ENCODE peak calls at places on chromosomes 2 and 18, in nine cellular contexts. One of them, this sample, is unnamed.
A peak's percentile ranks its signal among the peaks of the same experiment; 100 is the strongest.

GRCh38 chr2:48819206-48819605 is 63.7 kb upstream of the LHCGR start:
- DNase-seq in hepatocyte: no peak
- DNase-seq in fibroblast of lung: no peak
- DNase-seq in neural progenitor cell: no peak
- DNase-seq in IMR-90: no peak
- DNase-seq in esophagus squamous epithelium: no peak
- DNase-seq in coronary artery: no peak
- DNase-seq in astrocyte of the spinal cord: no peak
- DNase-seq in lower lobe of right lung: no peak
- DNase-seq in this sample: no peak

GRCh38 chr2:1136071-1136470 is 185.4 kb downstream of the SNTG2 start:
- DNase-seq in hepatocyte: no peak
- DNase-seq in fibroblast of lung: peak; percentile 6
- DNase-seq in neural progenitor cell: peak; percentile 46
- DNase-seq in IMR-90: peak; percentile 4
- DNase-seq in esophagus squamous epithelium: no peak
- DNase-seq in coronary artery: no peak
- DNase-seq in astrocyte of the spinal cord: no peak
- DNase-seq in lower lobe of right lung: no peak
- DNase-seq in this sample: no peak

GRCh38 chr2:18117592-18117991 is 239.1 kb downstream of the KCNS3 start:
- DNase-seq in hepatocyte: peak; percentile 34
- DNase-seq in fibroblast of lung: peak; percentile 61
- DNase-seq in neural progenitor cell: peak; percentile 43
- DNase-seq in IMR-90: peak; percentile 41
- DNase-seq in esophagus squamous epithelium: no peak
- DNase-seq in coronary artery: no peak
- DNase-seq in astrocyte of the spinal cord: peak; percentile 52
- DNase-seq in lower lobe of right lung: peak; percentile 46
- DNase-seq in this sample: peak; percentile 78

GRCh38 chr2:19711470-19712372 is 190.1 kb downstream of the TTC32 start:
- DNase-seq in hepatocyte: peak; percentile 57
- DNase-seq in fibroblast of lung: peak; percentile 93
- DNase-seq in neural progenitor cell: peak; percentile 74
- DNase-seq in IMR-90: peak; percentile 98
- DNase-seq in esophagus squamous epithelium: no peak
- DNase-seq in coronary artery: no peak
- DNase-seq in astrocyte of the spinal cord: peak; percentile 95
- DNase-seq in lower lobe of right lung: no peak
- DNase-seq in this sample: peak; percentile 85

GRCh38 chr2:8152392-8153257 is 529.2 kb upstream of the ID2 start:
- DNase-seq in hepatocyte: no peak
- DNase-seq in fibroblast of lung: no peak
- DNase-seq in neural progenitor cell: no peak
- DNase-seq in IMR-90: no peak
- DNase-seq in esophagus squamous epithelium: no peak
- DNase-seq in coronary artery: no peak
- DNase-seq in astrocyte of the spinal cord: no peak
- DNase-seq in lower lobe of right lung: no peak
- DNase-seq in this sample: no peak

GRCh38 chr2:215399067-215399716 is 36.7 kb downstream of the FN1 start:
- DNase-seq in hepatocyte: no peak
- DNase-seq in fibroblast of lung: no peak
- DNase-seq in neural progenitor cell: no peak
- DNase-seq in IMR-90: no peak
- DNase-seq in esophagus squamous epithelium: no peak
- DNase-seq in coronary artery: no peak
- DNase-seq in astrocyte of the spinal cord: no peak
- DNase-seq in lower lobe of right lung: no peak
- DNase-seq in this sample: no peak

GRCh38 chr2:209872675-209873074 is 101.0 kb downstream of the UNC80 start:
- DNase-seq in hepatocyte: peak; percentile 8
- DNase-seq in fibroblast of lung: peak; percentile 33
- DNase-seq in neural progenitor cell: peak; percentile 91
- DNase-seq in IMR-90: no peak
- DNase-seq in esophagus squamous epithelium: no peak
- DNase-seq in coronary artery: no peak
- DNase-seq in astrocyte of the spinal cord: peak; percentile 89
- DNase-seq in lower lobe of right lung: peak; percentile 51
- DNase-seq in this sample: no peak

GRCh38 chr18:26941608-26942007 is 76.1 kb upstream of the AQP4 start:
- DNase-seq in hepatocyte: no peak
- DNase-seq in fibroblast of lung: no peak
- DNase-seq in neural progenitor cell: no peak
- DNase-seq in IMR-90: no peak
- DNase-seq in esophagus squamous epithelium: no peak
- DNase-seq in coronary artery: no peak
- DNase-seq in astrocyte of the spinal cord: no peak
- DNase-seq in lower lobe of right lung: no peak
- DNase-seq in this sample: no peak

GRCh38 chr2:151671198-151671597 is 63.1 kb downstream of the NEB start:
- DNase-seq in hepatocyte: no peak
- DNase-seq in fibroblast of lung: no peak
- DNase-seq in neural progenitor cell: no peak
- DNase-seq in IMR-90: no peak
- DNase-seq in esophagus squamous epithelium: no peak
- DNase-seq in coronary artery: no peak
- DNase-seq in astrocyte of the spinal cord: no peak
- DNase-seq in lower lobe of right lung: no peak
- DNase-seq in this sample: no peak

GRCh38 chr2:10048501-10049171 is 5.3 kb downstream of the KLF11 start:
- DNase-seq in hepatocyte: peak; percentile 73
- DNase-seq in fibroblast of lung: peak; percentile 79
- DNase-seq in neural progenitor cell: peak; percentile 67
- DNase-seq in IMR-90: peak; percentile 62
- DNase-seq in esophagus squamous epithelium: no peak
- DNase-seq in coronary artery: no peak
- DNase-seq in astrocyte of the spinal cord: peak; percentile 55
- DNase-seq in lower lobe of right lung: peak; percentile 38
- DNase-seq in this sample: peak; percentile 68

GRCh38 chr2:224722777-224723176 is 6.6 kb upstream of the CCDC195 start:
- DNase-seq in hepatocyte: no peak
- DNase-seq in fibroblast of lung: no peak
- DNase-seq in neural progenitor cell: no peak
- DNase-seq in IMR-90: no peak
- DNase-seq in esophagus squamous epithelium: no peak
- DNase-seq in coronary artery: no peak
- DNase-seq in astrocyte of the spinal cord: no peak
- DNase-seq in lower lobe of right lung: no peak
- DNase-seq in this sample: no peak

GRCh38 chr18:61893971-61894750 is 1.4 kb upstream of the RNF152 start:
- DNase-seq in hepatocyte: peak; percentile 91
- DNase-seq in fibroblast of lung: peak; percentile 61
- DNase-seq in neural progenitor cell: peak; percentile 90
- DNase-seq in IMR-90: peak; percentile 64
- DNase-seq in esophagus squamous epithelium: no peak
- DNase-seq in coronary artery: peak; percentile 93
- DNase-seq in astrocyte of the spinal cord: peak; percentile 57
- DNase-seq in lower lobe of right lung: peak; percentile 80
- DNase-seq in this sample: peak; percentile 75

GRCh38 chr2:12701786-12702660 is 14.7 kb upstream of the TRIB2 start:
- DNase-seq in hepatocyte: no peak
- DNase-seq in fibroblast of lung: peak; percentile 72
- DNase-seq in neural progenitor cell: no peak
- DNase-seq in IMR-90: peak; percentile 80
- DNase-seq in esophagus squamous epithelium: no peak
- DNase-seq in coronary artery: no peak
- DNase-seq in astrocyte of the spinal cord: peak; percentile 82
- DNase-seq in lower lobe of right lung: no peak
- DNase-seq in this sample: peak; percentile 43

GRCh38 chr18:42801706-42802105 is 313.8 kb downstream of the RIT2 start:
- DNase-seq in hepatocyte: no peak
- DNase-seq in fibroblast of lung: peak; percentile 18
- DNase-seq in neural progenitor cell: no peak
- DNase-seq in IMR-90: no peak
- DNase-seq in esophagus squamous epithelium: no peak
- DNase-seq in coronary artery: no peak
- DNase-seq in astrocyte of the spinal cord: peak; percentile 19
- DNase-seq in lower lobe of right lung: no peak
- DNase-seq in this sample: peak; percentile 52
- TF ChIP-seq CTCF in hepatocyte: no peak
- TF ChIP-seq CTCF in fibroblast of lung: no peak
- TF ChIP-seq CTCF in neural progenitor cell: no peak
- TF ChIP-seq CTCF in IMR-90: no peak
- TF ChIP-seq CTCF in esophagus squamous epithelium: no peak
- TF ChIP-seq CTCF in coronary artery: no peak
- TF ChIP-seq CTCF in astrocyte of the spinal cord: no peak
- TF ChIP-seq CTCF in lower lobe of right lung: no peak
- TF ChIP-seq CTCF in this sample: no peak

DNA sequence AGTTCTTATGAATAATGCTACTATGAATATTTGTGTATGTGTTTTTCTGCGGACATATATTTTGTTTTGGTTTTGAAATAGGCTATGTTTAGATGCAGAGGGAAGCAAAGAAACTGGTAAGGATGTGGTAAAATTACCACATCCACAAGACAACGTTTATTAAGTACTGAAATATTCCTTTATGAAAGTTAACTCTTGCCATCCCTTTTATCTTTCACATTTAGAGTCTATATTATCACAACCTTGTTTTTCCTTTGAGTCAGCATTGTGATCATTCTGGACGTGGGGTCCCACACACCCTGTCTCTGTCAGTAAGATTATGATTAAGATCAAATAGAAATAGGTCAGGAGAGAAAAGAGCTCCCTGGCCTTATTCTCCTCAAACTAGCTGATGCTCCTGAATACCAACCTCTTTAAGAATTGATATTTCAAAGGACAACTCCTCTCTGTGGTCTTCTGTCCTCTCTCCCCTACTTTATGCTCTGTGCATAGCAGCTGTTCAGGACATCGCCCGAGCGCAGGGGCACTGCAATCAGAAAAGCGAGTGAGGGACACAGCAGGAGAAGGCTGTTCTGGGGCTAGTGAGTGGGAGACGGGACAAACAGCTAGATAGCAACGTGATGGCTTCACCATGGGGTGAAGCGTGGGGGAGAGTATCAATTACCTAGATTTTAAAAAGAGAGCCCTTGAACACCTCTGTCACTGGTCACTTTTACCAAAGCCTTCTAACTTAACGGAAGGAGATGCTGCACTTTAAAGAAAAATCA is 12.2 kb downstream of the METAP1D start:
- DNase-seq in hepatocyte: no peak
- DNase-seq in fibroblast of lung: no peak
- DNase-seq in neural progenitor cell: no peak
- DNase-seq in IMR-90: no peak
- DNase-seq in esophagus squamous epithelium: no peak
- DNase-seq in coronary artery: no peak
- DNase-seq in astrocyte of the spinal cord: no peak
- DNase-seq in lower lobe of right lung: no peak
- DNase-seq in this sample: no peak
- H3K4me3 ChIP-seq in hepatocyte: no peak overlapping the region
- H3K4me3 ChIP-seq in fibroblast of lung: no peak overlapping the region
- H3K4me3 ChIP-seq in neural progenitor cell: no peak overlapping the region
- H3K4me3 ChIP-seq in IMR-90: no peak overlapping the region
- H3K4me3 ChIP-seq in esophagus squamous epithelium: no peak overlapping the region
- H3K4me3 ChIP-seq in coronary artery: no peak overlapping the region
- H3K4me3 ChIP-seq in astrocyte of the spinal cord: no peak overlapping the region
- H3K4me3 ChIP-seq in lower lobe of right lung: no peak overlapping the region
- H3K4me3 ChIP-seq in this sample: no peak overlapping the region

GRCh38 chr2:149037851-149038250 is 648 bp upstream of the LYPD6B start:
- DNase-seq in hepatocyte: peak; percentile 71
- DNase-seq in fibroblast of lung: no peak
- DNase-seq in neural progenitor cell: peak; percentile 61
- DNase-seq in IMR-90: no peak
- DNase-seq in esophagus squamous epithelium: no peak
- DNase-seq in coronary artery: no peak
- DNase-seq in astrocyte of the spinal cord: no peak
- DNase-seq in lower lobe of right lung: no peak
- DNase-seq in this sample: no peak

GRCh38 chr2:149036507-149037293 is 1.8 kb upstream of the LYPD6B start:
- DNase-seq in hepatocyte: no peak
- DNase-seq in fibroblast of lung: no peak
- DNase-seq in neural progenitor cell: no peak
- DNase-seq in IMR-90: no peak
- DNase-seq in esophagus squamous epithelium: no peak
- DNase-seq in coronary artery: no peak
- DNase-seq in astrocyte of the spinal cord: no peak
- DNase-seq in lower lobe of right lung: no peak
- DNase-seq in this sample: no peak

GRCh38 chr2:149040451-149040850 is 2.0 kb downstream of the LYPD6B start:
- DNase-seq in hepatocyte: peak; percentile 43
- DNase-seq in fibroblast of lung: no peak
- DNase-seq in neural progenitor cell: peak; percentile 47
- DNase-seq in IMR-90: no peak
- DNase-seq in esophagus squamous epithelium: no peak
- DNase-seq in coronary artery: no peak
- DNase-seq in astrocyte of the spinal cord: no peak
- DNase-seq in lower lobe of right lung: no peak
- DNase-seq in this sample: peak; percentile 19

GRCh38 chr2:149039213-149039724 is 770 bp downstream of the LYPD6B start:
- DNase-seq in hepatocyte: no peak
- DNase-seq in fibroblast of lung: no peak
- DNase-seq in neural progenitor cell: no peak
- DNase-seq in IMR-90: no peak
- DNase-seq in esophagus squamous epithelium: no peak
- DNase-seq in coronary artery: no peak
- DNase-seq in astrocyte of the spinal cord: no peak
- DNase-seq in lower lobe of right lung: no peak
- DNase-seq in this sample: no peak

DNA sequence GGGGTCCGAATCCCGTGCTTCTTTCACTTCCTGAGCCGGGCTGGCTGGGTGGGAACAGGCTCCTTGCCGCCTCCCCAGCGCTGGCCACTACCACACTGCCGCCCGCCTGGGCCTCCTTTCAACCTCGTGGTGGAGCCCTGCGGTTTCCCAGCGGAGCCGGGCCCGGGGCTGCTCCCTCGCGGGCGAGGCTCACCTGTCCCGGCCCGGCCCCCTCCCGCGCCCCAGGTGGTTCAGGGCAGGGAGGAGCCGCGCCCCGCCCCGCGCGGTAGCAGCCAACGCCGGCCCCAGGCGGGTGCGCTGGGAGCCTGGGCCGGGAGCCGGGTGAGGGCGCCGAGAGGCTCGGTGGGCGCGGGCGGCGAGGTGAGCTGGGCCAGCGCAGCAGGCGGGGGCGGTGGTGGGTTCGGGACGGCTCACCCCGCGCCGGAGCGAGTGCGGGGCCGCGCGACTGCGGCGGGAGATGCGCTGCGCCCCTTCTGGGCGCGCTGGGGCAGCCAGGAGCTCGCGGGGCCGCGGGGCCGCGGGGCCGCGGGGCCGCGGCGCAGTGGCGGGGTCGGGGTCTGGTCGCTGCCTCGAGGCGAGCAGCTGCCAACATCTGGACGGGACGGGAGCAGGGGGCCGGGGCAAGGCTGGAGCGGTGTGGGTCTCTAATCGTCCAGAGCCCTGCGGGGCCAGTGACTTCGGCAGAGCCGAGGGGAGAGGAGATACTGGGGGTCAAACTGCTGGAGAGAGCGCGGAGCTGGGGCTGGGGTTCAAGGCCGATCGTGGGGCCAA is at the start of gene LYPD6B:
- DNase-seq in hepatocyte: peak; percentile 84
- DNase-seq in fibroblast of lung: no peak
- DNase-seq in neural progenitor cell: peak; percentile 70
- DNase-seq in IMR-90: no peak
- DNase-seq in esophagus squamous epithelium: no peak
- DNase-seq in coronary artery: no peak
- DNase-seq in astrocyte of the spinal cord: no peak
- DNase-seq in lower lobe of right lung: peak; percentile 69
- DNase-seq in this sample: peak; percentile 13
- TF ChIP-seq CTCF in hepatocyte: peak; percentile 25
- TF ChIP-seq CTCF in fibroblast of lung: no peak
- TF ChIP-seq CTCF in neural progenitor cell: no peak
- TF ChIP-seq CTCF in IMR-90: no peak
- TF ChIP-seq CTCF in esophagus squamous epithelium: no peak
- TF ChIP-seq CTCF in coronary artery: no peak
- TF ChIP-seq CTCF in astrocyte of the spinal cord: no peak
- TF ChIP-seq CTCF in lower lobe of right lung: no peak
- TF ChIP-seq CTCF in this sample: no peak

GRCh38 chr18:73245345-73245744 is 377.6 kb upstream of the NETO1 start:
- DNase-seq in hepatocyte: no peak
- DNase-seq in fibroblast of lung: no peak
- DNase-seq in neural progenitor cell: peak; percentile 12
- DNase-seq in IMR-90: no peak
- DNase-seq in esophagus squamous epithelium: no peak
- DNase-seq in coronary artery: no peak
- DNase-seq in astrocyte of the spinal cord: no peak
- DNase-seq in lower lobe of right lung: no peak
- DNase-seq in this sample: peak; percentile 2
- H3K4me3 ChIP-seq in hepatocyte: no peak overlapping the region
- H3K4me3 ChIP-seq in fibroblast of lung: no peak overlapping the region
- H3K4me3 ChIP-seq in neural progenitor cell: no peak overlapping the region
- H3K4me3 ChIP-seq in IMR-90: no peak overlapping the region
- H3K4me3 ChIP-seq in esophagus squamous epithelium: no peak overlapping the region
- H3K4me3 ChIP-seq in coronary artery: no peak overlapping the region
- H3K4me3 ChIP-seq in astrocyte of the spinal cord: no peak overlapping the region
- H3K4me3 ChIP-seq in lower lobe of right lung: no peak overlapping the region
- H3K4me3 ChIP-seq in this sample: no peak overlapping the region